ENCODE peak calls at places on chromosome 13, in ten cellular contexts. One of them, this sample, is unnamed.

GRCh38 chr13:67139551-67139950 is 90.6 kb downstream of the PCDH9 start:
- DNase-seq in testis: no peak
- DNase-seq in lower leg skin: no peak
- DNase-seq in body of pancreas: no peak
- DNase-seq in GM12892: no peak
- DNase-seq in IMR-90: no peak
- DNase-seq in H1: no peak
- DNase-seq in K562: no peak
- DNase-seq in GM12891: no peak
- DNase-seq in A549: no peak
- DNase-seq in this sample: no peak

GRCh38 chr13:32035701-32036100 is 4.1 kb downstream of the FRY start:
- DNase-seq in A549: no peak
- DNase-seq in H1: no peak
- DNase-seq in IMR-90: no peak
- DNase-seq in K562: no peak
- DNase-seq in testis: no peak
- DNase-seq in body of pancreas: no peak
- DNase-seq in GM12892: no peak
- DNase-seq in lower leg skin: no peak
- DNase-seq in GM12891: no peak
- DNase-seq in this sample: no peak

GRCh38 chr13:28355822-28356371 is 139.0 kb downstream of the FLT1 start:
- DNase-seq in testis: no peak
- DNase-seq in GM12892: no peak
- DNase-seq in IMR-90: peak
- DNase-seq in K562: no peak
- DNase-seq in A549: no peak
- DNase-seq in H1: no peak
- DNase-seq in lower leg skin: no peak
- DNase-seq in GM12891: no peak
- DNase-seq in body of pancreas: no peak
- DNase-seq in this sample: no peak

GRCh38 chr13:67841071-67841470 is 610.9 kb upstream of the PCDH9 start:
- DNase-seq in K562: no peak
- DNase-seq in testis: no peak
- DNase-seq in body of pancreas: no peak
- DNase-seq in GM12891: no peak
- DNase-seq in GM12892: no peak
- DNase-seq in IMR-90: no peak
- DNase-seq in lower leg skin: no peak
- DNase-seq in A549: no peak
- DNase-seq in H1: peak
- DNase-seq in this sample: peak

GRCh38 chr13:33176526-33176925 is 109.0 kb downstream of the STARD13 start:
- DNase-seq in A549: no peak
- DNase-seq in lower leg skin: no peak
- DNase-seq in IMR-90: peak
- DNase-seq in body of pancreas: no peak
- DNase-seq in K562: no peak
- DNase-seq in GM12892: no peak
- DNase-seq in H1: no peak
- DNase-seq in GM12891: no peak
- DNase-seq in testis: no peak
- DNase-seq in this sample: no peak

GRCh38 chr13:99066219-99066618 is 88.4 kb upstream of the DOCK9 start:
- DNase-seq in testis: no peak
- DNase-seq in A549: no peak
- DNase-seq in IMR-90: no peak
- DNase-seq in K562: no peak
- DNase-seq in GM12892: no peak
- DNase-seq in H1: no peak
- DNase-seq in lower leg skin: no peak
- DNase-seq in body of pancreas: no peak
- DNase-seq in GM12891: no peak
- DNase-seq in this sample: no peak

GRCh38 chr13:42375663-42376062 is 103.7 kb downstream of the AKAP11 start:
- DNase-seq in lower leg skin: no peak
- DNase-seq in A549: no peak
- DNase-seq in IMR-90: no peak
- DNase-seq in testis: no peak
- DNase-seq in GM12892: no peak
- DNase-seq in K562: no peak
- DNase-seq in H1: no peak
- DNase-seq in body of pancreas: no peak
- DNase-seq in GM12891: no peak
- DNase-seq in this sample: no peak

GRCh38 chr13:84940801-84941200 is 858.4 kb downstream of the SLITRK6 start:
- DNase-seq in GM12892: no peak
- DNase-seq in GM12891: no peak
- DNase-seq in lower leg skin: no peak
- DNase-seq in H1: no peak
- DNase-seq in A549: no peak
- DNase-seq in K562: no peak
- DNase-seq in body of pancreas: no peak
- DNase-seq in testis: no peak
- DNase-seq in IMR-90: no peak
- DNase-seq in this sample: no peak

GRCh38 chr13:24927810-24928404 is 163.9 kb downstream of the RNF17 start:
- DNase-seq in A549: no peak
- DNase-seq in lower leg skin: no peak
- DNase-seq in IMR-90: no peak
- DNase-seq in body of pancreas: no peak
- DNase-seq in GM12892: no peak
- DNase-seq in H1: no peak
- DNase-seq in testis: no peak
- DNase-seq in K562: no peak
- DNase-seq in GM12891: no peak
- DNase-seq in this sample: no peak

GRCh38 chr13:45108716-45109706 is 11.3 kb upstream of the GTF2F2 start:
- DNase-seq in A549: no peak
- DNase-seq in GM12891: no peak
- DNase-seq in testis: peak
- DNase-seq in H1: peak
- DNase-seq in IMR-90: peak
- DNase-seq in body of pancreas: no peak
- DNase-seq in GM12892: no peak
- DNase-seq in lower leg skin: no peak
- DNase-seq in K562: no peak
- DNase-seq in this sample: no peak

GRCh38 chr13:41561179-41561578 is 103.8 kb downstream of the RGCC start:
- DNase-seq in lower leg skin: no peak
- DNase-seq in IMR-90: peak
- DNase-seq in H1: no peak
- DNase-seq in GM12891: no peak
- DNase-seq in A549: no peak
- DNase-seq in K562: no peak
- DNase-seq in body of pancreas: no peak
- DNase-seq in testis: no peak
- DNase-seq in GM12892: no peak
- DNase-seq in this sample: no peak

GRCh38 chr13:21443171-21443570 is 15.9 kb downstream of the ZDHHC20 start:
- DNase-seq in lower leg skin: no peak
- DNase-seq in GM12891: no peak
- DNase-seq in K562: no peak
- DNase-seq in H1: no peak
- DNase-seq in body of pancreas: no peak
- DNase-seq in A549: no peak
- DNase-seq in testis: no peak
- DNase-seq in IMR-90: no peak
- DNase-seq in GM12892: no peak
- DNase-seq in this sample: no peak

GRCh38 chr13:110251227-110251791 is 55.6 kb downstream of the COL4A1 start:
- DNase-seq in A549: no peak
- DNase-seq in lower leg skin: peak
- DNase-seq in testis: peak
- DNase-seq in IMR-90: no peak
- DNase-seq in body of pancreas: no peak
- DNase-seq in GM12891: no peak
- DNase-seq in H1: peak
- DNase-seq in K562: no peak
- DNase-seq in GM12892: no peak
- DNase-seq in this sample: no peak

GRCh38 chr13:46605824-46606554 is 53.0 kb downstream of the LRCH1 start:
- DNase-seq in IMR-90: no peak
- DNase-seq in body of pancreas: no peak
- DNase-seq in lower leg skin: no peak
- DNase-seq in GM12891: no peak
- DNase-seq in H1: no peak
- DNase-seq in K562: no peak
- DNase-seq in A549: no peak
- DNase-seq in testis: no peak
- DNase-seq in GM12892: no peak
- DNase-seq in this sample: peak
- TF ChIP-seq POLR2A in IMR-90: no peak
- TF ChIP-seq POLR2A in body of pancreas: no peak
- TF ChIP-seq POLR2A in lower leg skin: no peak
- TF ChIP-seq POLR2A in GM12891: no peak
- TF ChIP-seq POLR2A in H1: no peak
- TF ChIP-seq POLR2A in K562: no peak
- TF ChIP-seq POLR2A in A549: no peak
- TF ChIP-seq POLR2A in testis: no peak
- TF ChIP-seq POLR2A in GM12892: no peak
- TF ChIP-seq POLR2A in this sample: no peak

DNA sequence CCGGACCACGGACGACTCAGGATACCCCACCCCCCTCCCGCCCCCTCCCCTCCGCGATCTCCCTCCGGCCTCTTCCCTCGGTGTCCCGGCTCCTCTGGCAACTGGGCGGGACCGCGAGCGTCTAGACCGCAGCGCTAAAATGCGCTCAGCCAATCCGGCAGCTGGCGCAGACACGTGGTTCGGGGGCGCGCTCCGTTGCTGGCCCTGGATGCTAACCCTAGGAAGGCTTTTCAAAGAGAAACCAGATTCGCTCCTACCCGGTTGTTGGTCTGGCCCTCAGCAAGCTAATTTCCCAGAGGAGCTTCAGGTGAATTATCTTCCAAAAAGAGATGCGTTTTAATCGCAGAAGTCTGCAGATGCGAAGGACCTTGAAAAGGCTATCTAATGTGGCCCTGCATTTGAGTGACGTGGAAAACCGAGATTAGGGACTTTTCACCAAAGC is at the start of gene DZIP1:
- DNase-seq in body of pancreas: peak
- DNase-seq in testis: peak
- DNase-seq in H1: no peak
- DNase-seq in A549: peak
- DNase-seq in GM12892: no peak
- DNase-seq in K562: peak
- DNase-seq in lower leg skin: peak
- DNase-seq in GM12891: peak
- DNase-seq in IMR-90: peak
- DNase-seq in this sample: peak
- TF ChIP-seq POLR2A in body of pancreas: peak
- TF ChIP-seq POLR2A in testis: no peak
- TF ChIP-seq POLR2A in H1: peak
- TF ChIP-seq POLR2A in A549: peak
- TF ChIP-seq POLR2A in GM12892: peak
- TF ChIP-seq POLR2A in K562: no peak
- TF ChIP-seq POLR2A in lower leg skin: no peak
- TF ChIP-seq POLR2A in GM12891: no peak
- TF ChIP-seq POLR2A in IMR-90: peak
- TF ChIP-seq POLR2A in this sample: no peak

DNA sequence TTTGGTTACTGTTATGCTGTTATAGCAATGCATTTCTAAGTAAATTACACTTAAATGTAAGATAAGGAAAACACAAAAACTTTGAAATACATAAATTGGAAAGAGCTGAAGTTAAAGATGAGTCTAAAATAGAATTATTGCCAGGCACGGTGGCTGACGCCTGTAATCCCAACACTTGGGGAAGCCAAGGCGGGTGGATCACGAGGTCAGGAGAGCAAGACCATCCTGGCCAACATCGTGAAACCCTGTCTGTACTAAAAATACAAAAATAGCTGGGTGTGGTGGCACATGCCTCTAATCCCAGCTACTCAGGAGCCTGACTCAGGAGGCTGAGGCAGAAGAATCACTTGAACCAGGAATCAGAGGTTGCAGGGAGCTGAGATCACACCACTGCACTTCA is 905.4 kb upstream of the GPC6 start:
- DNase-seq in body of pancreas: no peak
- DNase-seq in H1: no peak
- DNase-seq in lower leg skin: peak
- DNase-seq in GM12892: no peak
- DNase-seq in testis: no peak
- DNase-seq in A549: no peak
- DNase-seq in IMR-90: no peak
- DNase-seq in K562: no peak
- DNase-seq in GM12891: no peak
- DNase-seq in this sample: no peak
- TF ChIP-seq POLR2A in body of pancreas: no peak
- TF ChIP-seq POLR2A in H1: no peak
- TF ChIP-seq POLR2A in lower leg skin: no peak
- TF ChIP-seq POLR2A in GM12892: no peak
- TF ChIP-seq POLR2A in testis: no peak
- TF ChIP-seq POLR2A in A549: no peak
- TF ChIP-seq POLR2A in IMR-90: no peak
- TF ChIP-seq POLR2A in K562: no peak
- TF ChIP-seq POLR2A in GM12891: no peak
- TF ChIP-seq POLR2A in this sample: no peak

DNA sequence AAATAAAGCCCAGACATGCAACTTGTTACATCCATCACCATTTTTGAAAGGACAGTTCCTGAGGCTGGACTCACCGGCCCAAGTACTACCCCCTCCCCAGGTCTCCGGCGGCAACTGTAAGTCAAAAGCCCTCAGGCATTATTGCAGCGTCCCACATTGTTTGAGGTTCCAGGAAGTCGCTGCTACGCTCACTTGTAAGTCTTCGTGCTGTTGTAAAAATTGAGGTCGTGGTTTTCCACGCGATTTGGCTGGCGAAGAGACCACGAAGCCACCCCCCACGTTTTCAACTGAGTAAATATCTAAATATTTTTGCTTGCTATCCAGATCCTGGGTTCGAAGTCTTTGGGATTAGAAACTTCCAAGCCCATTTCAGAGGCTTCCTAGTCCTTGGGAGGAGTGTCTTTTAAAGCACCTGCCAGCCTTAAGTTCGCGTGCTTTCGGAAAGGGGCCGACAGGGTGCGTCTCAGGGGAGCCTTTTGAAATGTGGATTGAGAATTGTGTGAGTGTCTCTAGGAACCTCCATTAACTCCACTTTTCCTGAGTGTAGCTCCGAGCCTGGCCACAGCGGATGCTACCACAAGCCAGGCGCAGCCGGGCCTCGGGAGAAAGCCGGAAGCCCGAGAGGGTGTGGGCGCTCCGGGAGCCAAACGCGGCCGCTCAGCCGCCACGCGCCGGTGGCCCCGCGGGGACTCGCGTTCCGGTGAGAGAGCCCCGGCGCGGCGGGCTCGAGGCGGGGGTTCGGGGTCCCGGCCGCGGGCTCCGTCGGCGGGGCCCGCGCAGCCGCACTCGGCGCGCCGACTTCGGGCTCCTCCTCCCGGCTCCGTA is at the start of gene FNDC3A:
- DNase-seq in body of pancreas: peak
- DNase-seq in IMR-90: peak
- DNase-seq in H1: peak
- DNase-seq in GM12892: peak
- DNase-seq in lower leg skin: peak
- DNase-seq in K562: peak
- DNase-seq in GM12891: peak
- DNase-seq in testis: peak
- DNase-seq in A549: peak
- DNase-seq in this sample: peak
- TF ChIP-seq POLR2A in body of pancreas: peak
- TF ChIP-seq POLR2A in IMR-90: no peak
- TF ChIP-seq POLR2A in H1: peak
- TF ChIP-seq POLR2A in GM12892: no peak
- TF ChIP-seq POLR2A in lower leg skin: no peak
- TF ChIP-seq POLR2A in K562: no peak
- TF ChIP-seq POLR2A in GM12891: no peak
- TF ChIP-seq POLR2A in testis: no peak
- TF ChIP-seq POLR2A in A549: no peak
- TF ChIP-seq POLR2A in this sample: no peak

This sample was measured in erythroblast.